ENCODE peak calls at places on chromosomes 1 and 21, in four cellular contexts. S, D, K and F are unnamed samples.

GRCh38 chr1:203692565-203693470 is 66.2 kb downstream of the ATP2B4 start:
- DNase-seq in S (peak), D (peak), K (no peak), F (peak)

GRCh38 chr1:204592246-204592948 is 76.2 kb downstream of the MDM4 start:
- DNase-seq in S (no peak), D (no peak), K (no peak), F (no peak)

GRCh38 chr1:61081637-61082335 is 575 bp upstream of the NFIA start:
- DNase-seq in S (peak), D (peak), K (peak), F (no peak)

GRCh38 chr21:32888971-32889370 is 117.4 kb upstream of the PAXBP1 start:
- DNase-seq in S (no peak), D (no peak), K (no peak), F (no peak)

GRCh38 chr1:54548389-54549044 is 489 bp downstream of the ACOT11 start:
- DNase-seq in S (no peak), D (no peak), K (no peak), F (no peak)

GRCh38 chr1:232915212-232915611 is 35.2 kb upstream of the NTPCR start:
- DNase-seq in S (no peak), D (no peak), K (no peak), F (no peak)

GRCh38 chr1:28601696-28602095 is 9.6 kb downstream of the RAB42 start:
- DNase-seq in S (peak), D (no peak), K (no peak), F (no peak)

GRCh38 chr1:112457241-112457640 is 51.5 kb upstream of the WNT2B start:
- DNase-seq in S (peak), D (no peak), K (no peak), F (no peak)

GRCh38 chr1:68675336-68675735 is 178.5 kb upstream of the DEPDC1 start:
- DNase-seq in S (no peak), D (no peak), K (no peak), F (no peak)

GRCh38 chr1:52569333-52570265 is 16.7 kb upstream of the TUT4 start:
- DNase-seq in S (no peak), D (no peak), K (no peak), F (no peak)

GRCh38 chr21:41133896-41134522 is 34.0 kb upstream of the BACE2 start:
- DNase-seq in S (peak), D (peak), K (peak), F (peak)

GRCh38 chr1:16922466-16922865 is 735 bp downstream of the CROCC start:
- DNase-seq in S (no peak), D (no peak), K (no peak), F (no peak)

GRCh38 chr1:50268049-50268448 is 155.2 kb downstream of the DMRTA2 start:
- DNase-seq in S (no peak), D (no peak), K (peak), F (peak)

GRCh38 chr1:12087797-12088314 is 24.8 kb downstream of the TNFRSF8 start:
- DNase-seq in S (no peak), D (no peak), K (no peak), F (no peak)

GRCh38 chr1:211487082-211487481 is 4.9 kb downstream of the RD3 start:
- DNase-seq in S (no peak), D (no peak), K (no peak), F (no peak)

GRCh38 chr1:60162941-60163340 is 89.4 kb upstream of the C1orf87 start:
- DNase-seq in S (no peak), D (no peak), K (no peak), F (no peak)

DNA sequence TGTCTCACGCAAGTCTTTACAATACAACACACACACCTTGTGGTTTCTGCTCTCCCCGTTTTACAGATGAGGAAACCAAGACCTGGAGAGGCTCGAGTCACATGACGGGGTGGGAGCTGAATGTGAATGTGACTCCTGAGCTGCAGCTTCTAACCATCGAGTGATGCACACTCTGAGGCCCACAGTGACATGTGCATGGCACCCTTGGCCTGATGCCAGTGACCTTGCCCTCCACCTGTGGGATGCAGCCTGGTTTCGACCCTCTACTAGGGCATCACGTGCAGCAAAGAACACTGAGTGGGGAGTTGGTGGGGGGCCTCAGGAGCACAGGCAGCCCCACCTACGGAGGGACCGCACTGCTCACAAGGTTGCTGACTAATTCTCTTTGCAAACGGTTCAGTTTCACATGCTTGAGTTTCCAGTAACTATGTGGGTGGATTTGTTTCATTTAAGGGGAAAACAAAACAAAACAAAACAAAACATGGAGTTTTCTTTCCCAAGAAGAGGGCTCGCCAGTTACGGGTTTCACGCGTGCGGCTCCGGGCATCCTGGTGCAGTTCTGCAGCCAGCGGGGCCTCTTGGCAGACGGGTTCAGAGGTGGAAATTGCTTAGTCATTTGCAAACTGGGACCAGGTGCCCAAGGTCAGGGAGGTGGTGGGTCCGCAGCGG is 22.9 kb downstream of the SPSB1 start:
- DNase-seq in S (peak), D (no peak), K (no peak), F (no peak)
- TF ChIP-seq MAZ in S (peak), D (no peak), K (no peak), F (no peak)

GRCh38 chr1:66085600-66085999 is 292.9 kb downstream of the PDE4B start:
- DNase-seq in S (no peak), D (no peak), K (no peak), F (no peak)
- TF ChIP-seq MAZ in S (no peak), D (no peak), K (no peak), F (no peak)

GRCh38 chr1:41355356-41355755 is 5.9 kb upstream of the FOXO6 start:
- DNase-seq in S (no peak), D (no peak), K (no peak), F (no peak)
- TF ChIP-seq MAZ in S (no peak), D (no peak), K (no peak), F (no peak)

DNA sequence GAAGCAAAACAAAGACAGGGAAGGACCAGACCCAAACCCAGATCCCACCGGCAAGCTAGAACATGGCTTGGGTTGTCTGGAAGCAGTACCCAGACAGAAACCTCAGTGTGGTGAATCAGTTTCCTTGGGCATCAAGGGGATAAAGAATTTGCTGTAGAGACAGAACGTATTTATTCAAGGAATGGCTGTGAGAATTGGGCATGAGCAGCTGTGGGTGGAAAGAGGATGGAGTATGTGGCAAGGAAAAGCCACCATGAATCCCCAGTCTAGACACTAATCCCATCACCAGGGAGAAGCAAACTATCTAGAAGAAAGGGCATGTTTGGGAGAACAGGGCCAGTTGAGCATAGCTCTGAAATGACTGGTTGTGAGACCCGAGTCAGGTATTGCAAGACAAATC is 109.2 kb downstream of the TOMM20 start:
- DNase-seq in S (peak), D (no peak), K (no peak), F (no peak)
- TF ChIP-seq MAZ in S (no peak), D (no peak), K (no peak), F (no peak)

GRCh38 chr1:179175011-179175934 is 54.2 kb downstream of the ABL2 start:
- DNase-seq in S (peak), D (no peak), K (no peak), F (no peak)
- TF ChIP-seq MAZ in S (no peak), D (no peak), K (no peak), F (no peak)

GRCh38 chr1:229027158-229027557 is 243.8 kb upstream of the RAB4A start:
- DNase-seq in S (no peak), D (no peak), K (no peak), F (no peak)

GRCh38 chr1:229029644-229030235 is 241.2 kb upstream of the RAB4A start:
- DNase-seq in S (no peak), D (no peak), K (no peak), F (no peak)

GRCh38 chr1:229028509-229028908 is 242.4 kb upstream of the RAB4A start:
- DNase-seq in S (no peak), D (no peak), K (no peak), F (no peak)

GRCh38 chr1:229028987-229029550 is 241.8 kb upstream of the RAB4A start:
- DNase-seq in S (no peak), D (no peak), K (no peak), F (no peak)

GRCh38 chr1:229027622-229028182 is 243.2 kb upstream of the RAB4A start:
- DNase-seq in S (peak), D (no peak), K (peak), F (no peak)
- TF ChIP-seq MAZ in S (no peak), D (no peak), K (no peak), F (no peak)